ENCODE peak calls at places on chromosomes 12 and 14, in four cellular contexts. One of them, this sample, is unnamed. For H3K4me1 and H3K27me3, the result is how much of the 10 kb centered on the place peaks cover.

GRCh38 chr12:108616359-108616758 is 17.3 kb downstream of the SELPLG start:
- DNase-seq in right atrium auricular region: no peak
- DNase-seq in trophoblast cell: no peak
- DNase-seq in uterus: no peak
- DNase-seq in this sample: no peak

GRCh38 chr14:90381011-90381790 is 15.6 kb upstream of the CALM1 start:
- DNase-seq in trophoblast cell: no peak
- DNase-seq in right atrium auricular region: no peak
- DNase-seq in uterus: peak
- DNase-seq in this sample: no peak

GRCh38 chr12:56978397-56979138 is 21.2 kb upstream of the RDH16 start:
- DNase-seq in right atrium auricular region: no peak
- DNase-seq in uterus: no peak
- DNase-seq in trophoblast cell: no peak
- DNase-seq in this sample: no peak

GRCh38 chr12:15688202-15688736 is 100.9 kb downstream of the EPS8 start:
- DNase-seq in trophoblast cell: peak
- DNase-seq in uterus: no peak
- DNase-seq in right atrium auricular region: peak
- DNase-seq in this sample: no peak

GRCh38 chr14:103284574-103285467 is 49.2 kb upstream of the EIF5 start:
- DNase-seq in uterus: no peak
- DNase-seq in right atrium auricular region: peak
- DNase-seq in trophoblast cell: no peak
- DNase-seq in this sample: peak

GRCh38 chr14:95460647-95461478 is 55.6 kb downstream of the SYNE3 start:
- DNase-seq in trophoblast cell: peak
- DNase-seq in right atrium auricular region: no peak
- DNase-seq in uterus: peak
- DNase-seq in this sample: peak

GRCh38 chr14:50101417-50101816 is 15.0 kb downstream of the VCPKMT start:
- DNase-seq in uterus: no peak
- DNase-seq in trophoblast cell: no peak
- DNase-seq in right atrium auricular region: no peak
- DNase-seq in this sample: no peak

GRCh38 chr14:75095690-75096089 is 26.2 kb downstream of the ZC2HC1C start:
- DNase-seq in trophoblast cell: no peak
- DNase-seq in right atrium auricular region: no peak
- DNase-seq in uterus: no peak
- DNase-seq in this sample: no peak

GRCh38 chr14:68790656-68791077 is 2.2 kb downstream of the ZFP36L1 start:
- DNase-seq in right atrium auricular region: peak
- DNase-seq in trophoblast cell: no peak
- DNase-seq in uterus: no peak
- DNase-seq in this sample: no peak

GRCh38 chr14:89912667-89913211 is 41.8 kb downstream of the EFCAB11 start:
- DNase-seq in uterus: peak
- DNase-seq in trophoblast cell: peak
- DNase-seq in right atrium auricular region: no peak
- DNase-seq in this sample: peak

DNA sequence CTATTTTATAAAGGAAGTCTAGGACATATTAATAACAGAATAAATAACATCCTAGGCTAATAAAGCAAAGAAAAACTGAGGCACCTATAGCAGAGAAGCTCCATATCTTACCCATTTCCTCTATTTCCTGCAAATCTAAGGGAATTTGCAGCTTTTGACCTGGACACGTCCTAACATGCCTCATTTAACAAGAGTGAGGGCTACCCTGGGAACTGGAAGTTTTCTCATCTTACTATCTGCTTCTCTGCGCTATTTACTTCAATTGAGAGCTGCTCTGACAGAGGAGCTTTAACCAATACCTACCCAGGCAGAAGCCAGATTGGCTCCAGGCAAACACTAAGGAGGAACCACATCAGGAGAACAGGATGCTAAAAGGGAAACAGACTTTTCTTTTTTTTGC is 5.7 kb downstream of the YBX3 start:
- DNase-seq in uterus: no peak
- DNase-seq in trophoblast cell: no peak
- DNase-seq in right atrium auricular region: no peak
- DNase-seq in this sample: peak
- H3K4me1 ChIP-seq in uterus: under half
- H3K4me1 ChIP-seq in trophoblast cell: under half
- H3K4me1 ChIP-seq in right atrium auricular region: under half
- H3K4me1 ChIP-seq in this sample: under half

GRCh38 chr12:58882796-58883195 is 37.5 kb downstream of the LRIG3 start:
- DNase-seq in right atrium auricular region: no peak
- DNase-seq in trophoblast cell: no peak
- DNase-seq in uterus: no peak
- DNase-seq in this sample: no peak

GRCh38 chr12:58871557-58871956 is 48.7 kb downstream of the LRIG3 start:
- DNase-seq in trophoblast cell: no peak
- DNase-seq in uterus: no peak
- DNase-seq in right atrium auricular region: no peak
- DNase-seq in this sample: no peak

GRCh38 chr12:58873496-58873895 is 46.8 kb downstream of the LRIG3 start:
- DNase-seq in uterus: no peak
- DNase-seq in trophoblast cell: no peak
- DNase-seq in right atrium auricular region: no peak
- DNase-seq in this sample: no peak

DNA sequence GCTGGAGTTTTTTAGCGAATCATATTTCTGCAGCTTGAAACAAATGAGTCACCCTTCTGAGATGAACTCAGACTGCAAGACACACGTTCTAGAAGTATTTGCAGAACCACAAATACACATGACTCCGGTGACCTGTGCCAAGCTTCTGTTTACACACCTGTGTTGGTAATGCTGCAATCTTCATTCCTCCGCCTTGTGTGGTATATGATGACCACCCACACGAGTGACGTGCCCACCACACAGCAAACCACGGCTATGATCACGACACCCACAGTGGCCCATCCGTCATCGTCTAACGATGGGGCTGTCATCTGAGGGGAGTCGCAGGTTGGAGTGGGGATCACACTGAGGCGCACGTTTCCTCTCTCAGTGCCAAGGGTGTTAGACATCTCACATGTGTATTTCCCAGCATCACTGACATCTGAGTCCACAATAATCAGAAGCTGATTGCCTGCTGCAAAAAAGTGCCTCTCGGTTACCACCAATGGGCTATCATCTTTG is 43.0 kb downstream of the LRIG3 start:
- DNase-seq in right atrium auricular region: no peak
- DNase-seq in trophoblast cell: no peak
- DNase-seq in uterus: no peak
- DNase-seq in this sample: peak
- H3K27ac ChIP-seq in right atrium auricular region: no peak
- H3K27ac ChIP-seq in trophoblast cell: no peak
- H3K27ac ChIP-seq in uterus: no peak
- H3K27ac ChIP-seq in this sample: no peak

DNA sequence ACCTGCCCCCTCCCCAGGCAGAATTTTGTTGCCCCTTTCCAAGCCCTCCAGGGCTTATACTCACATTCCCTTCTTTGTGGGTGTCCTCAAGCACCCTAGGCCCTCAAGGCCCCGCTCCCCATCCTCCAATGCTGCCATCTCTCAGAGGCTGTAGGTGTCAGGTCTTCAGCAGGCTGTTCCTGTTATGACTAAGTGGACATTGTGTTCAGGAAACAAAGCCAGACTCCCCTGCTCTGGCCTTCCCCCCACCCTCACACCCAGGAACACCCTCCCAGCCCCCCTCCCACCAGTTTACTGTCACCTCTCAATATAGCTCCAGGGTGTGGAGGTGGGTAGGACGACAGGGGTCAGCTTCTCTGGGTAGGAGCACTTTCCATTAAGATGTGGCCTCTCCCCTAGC is 1.4 kb upstream of the MYH6 start:
- DNase-seq in trophoblast cell: no peak
- DNase-seq in right atrium auricular region: no peak
- DNase-seq in uterus: no peak
- DNase-seq in this sample: no peak
- H3K27me3 ChIP-seq in trophoblast cell: under half
- H3K27me3 ChIP-seq in right atrium auricular region: under half
- H3K27me3 ChIP-seq in uterus: under half
- H3K27me3 ChIP-seq in this sample: under half

GRCh38 chr12:11668611-11669010 is 19.1 kb downstream of the ETV6 start:
- DNase-seq in trophoblast cell: no peak
- DNase-seq in right atrium auricular region: no peak
- DNase-seq in uterus: no peak
- DNase-seq in this sample: no peak
- H3K4me1 ChIP-seq in trophoblast cell: under half
- H3K4me1 ChIP-seq in right atrium auricular region: under half
- H3K4me1 ChIP-seq in uterus: under half
- H3K4me1 ChIP-seq in this sample: under half

GRCh38 chr12:7091171-7091570 is 1.1 kb downstream of the C1R start:
- DNase-seq in trophoblast cell: no peak
- DNase-seq in uterus: no peak
- DNase-seq in right atrium auricular region: no peak
- DNase-seq in this sample: no peak
- H3K27ac ChIP-seq in trophoblast cell: no peak
- H3K27ac ChIP-seq in uterus: peak
- H3K27ac ChIP-seq in right atrium auricular region: peak
- H3K27ac ChIP-seq in this sample: no peak